ENCODE peak calls at places on chromosome 19, in six cellular contexts. M is mesendoderm, D is mesenchymal stem cell, F is IMR-90, B is H1, J is trophoblast cell. W is an unnamed sample.

GRCh38 chr19:19628499-19629134 is 597 bp upstream of the LPAR2 start:
- DNase-seq in M (peak), J (peak), F (peak), B (peak), D (peak), W (peak)

GRCh38 chr19:28472843-28473242 is 740.1 kb downstream of the UQCRFS1 start:
- DNase-seq in D (no peak), J (peak), B (no peak), M (no peak), F (no peak), W (no peak)

GRCh38 chr19:35557539-35558399 is 5.7 kb downstream of the ATP4A start:
- DNase-seq in D (peak), B (peak), F (peak), J (peak), M (peak), W (peak)

GRCh38 chr19:46998445-46999142 is 21.0 kb upstream of the NPAS1 start:
- DNase-seq in J (no peak), M (no peak), F (no peak), D (no peak), B (no peak), W (no peak)

GRCh38 chr19:31350693-31351211 is 1.5 kb upstream of the TSHZ3 start:
- DNase-seq in F (peak), D (peak), J (peak), M (peak), B (no peak), W (no peak)

GRCh38 chr19:54432144-54432738 is 16.8 kb upstream of the LENG8 start:
- DNase-seq in J (peak), B (no peak), D (no peak), F (no peak), M (no peak), W (no peak)

GRCh38 chr19:7515471-7516226 is at the start of gene ZNF358:
- DNase-seq in M (peak), D (peak), F (peak), B (no peak), J (peak), W (peak)

GRCh38 chr19:4922530-4923378 is 13.5 kb downstream of the UHRF1 start:
- DNase-seq in F (no peak), M (no peak), B (no peak), J (no peak), D (no peak), W (no peak)

GRCh38 chr19:2812414-2813234 is 7.0 kb upstream of the ZNF554 start:
- DNase-seq in M (no peak), F (no peak), D (no peak), B (no peak), J (no peak), W (no peak)

GRCh38 chr19:5480427-5480836 is 25.2 kb downstream of the ZNRF4 start:
- DNase-seq in M (peak), D (peak), J (peak), B (peak), F (no peak), W (no peak)

GRCh38 chr19:3632739-3633558 is 6.4 kb upstream of the CACTIN start:
- DNase-seq in D (no peak), M (no peak), B (no peak), F (no peak), J (no peak), W (no peak)

GRCh38 chr19:18894254-18895037 is 1.5 kb downstream of the CERS1 start:
- DNase-seq in B (no peak), D (no peak), J (no peak), M (peak), F (peak), W (peak)

GRCh38 chr19:18931316-18932162 is 9.5 kb downstream of the HOMER3 start:
- DNase-seq in M (no peak), F (no peak), D (no peak), B (no peak), J (no peak), W (no peak)

GRCh38 chr19:46841458-46842083 is 9.1 kb downstream of the AP2S1 start:
- DNase-seq in M (no peak), F (peak), B (no peak), D (peak), J (peak), W (no peak)

GRCh38 chr19:56162258-56162657 is 13.6 kb upstream of the GALP start:
- DNase-seq in F (peak), D (peak), J (no peak), M (no peak), B (no peak), W (no peak)

GRCh38 chr19:36916991-36917390 is 859 bp downstream of the ZNF568 start:
- DNase-seq in B (no peak), F (peak), D (no peak), J (peak), M (peak), W (peak)

GRCh38 chr19:51503428-51503827 is 1.8 kb upstream of the SIGLEC12 start:
- DNase-seq in F (no peak), D (no peak), J (no peak), B (no peak), M (no peak), W (no peak)

GRCh38 chr19:532578-533484 is 1.3 kb downstream of the CDC34 start:
- DNase-seq in J (peak), D (peak), F (peak), M (peak), B (no peak), W (no peak)
- H3K4ac ChIP-seq in J (peak), D (peak), F (peak), M (no peak), B (peak), W (no peak)

GRCh38 chr19:33458171-33458633 is 63.4 kb downstream of the PEPD start:
- DNase-seq in D (no peak), M (no peak), F (no peak), B (no peak), J (no peak), W (no peak)
- H3K4me3 ChIP-seq in D (no peak), M (no peak), F (no peak), B (no peak), J (peak), W (peak)

GRCh38 chr19:58097349-58097748 is 682 bp downstream of the ZSCAN18 start:
- DNase-seq in D (no peak), M (no peak), F (no peak), B (no peak), J (no peak), W (no peak)
- H3K4ac ChIP-seq in D (peak), M (no peak), F (no peak), B (peak), J (no peak), W (peak)

GRCh38 chr19:39415111-39416046 is 2.9 kb downstream of the PLEKHG2 start:
- DNase-seq in J (no peak), M (peak), D (peak), F (no peak), B (no peak), W (no peak)

GRCh38 chr19:39413903-39414608 is 1.6 kb downstream of the PLEKHG2 start:
- DNase-seq in F (peak), J (no peak), M (peak), D (peak), B (no peak), W (no peak)

GRCh38 chr19:39416626-39417120 is 4.2 kb downstream of the PLEKHG2 start:
- DNase-seq in B (no peak), D (peak), J (no peak), M (no peak), F (no peak), W (no peak)

GRCh38 chr19:39417463-39418181 is 5.2 kb downstream of the PLEKHG2 start:
- DNase-seq in B (no peak), D (no peak), F (no peak), M (no peak), J (no peak), W (no peak)

GRCh38 chr19:39416152-39416551 is 3.7 kb downstream of the PLEKHG2 start:
- DNase-seq in D (no peak), J (no peak), F (no peak), M (no peak), B (no peak), W (no peak)
- H3K4me3 ChIP-seq in D (no peak), J (no peak), F (no peak), M (no peak), B (no peak), W (no peak)

GRCh38 chr19:45615795-45616708 is 14.0 kb upstream of the GPR4 start:
- DNase-seq in D (peak), J (peak), M (peak), B (peak), F (peak), W (peak)
- H3K4ac ChIP-seq in D (no peak), J (no peak), M (peak), B (peak), F (no peak), W (peak)

DNA sequence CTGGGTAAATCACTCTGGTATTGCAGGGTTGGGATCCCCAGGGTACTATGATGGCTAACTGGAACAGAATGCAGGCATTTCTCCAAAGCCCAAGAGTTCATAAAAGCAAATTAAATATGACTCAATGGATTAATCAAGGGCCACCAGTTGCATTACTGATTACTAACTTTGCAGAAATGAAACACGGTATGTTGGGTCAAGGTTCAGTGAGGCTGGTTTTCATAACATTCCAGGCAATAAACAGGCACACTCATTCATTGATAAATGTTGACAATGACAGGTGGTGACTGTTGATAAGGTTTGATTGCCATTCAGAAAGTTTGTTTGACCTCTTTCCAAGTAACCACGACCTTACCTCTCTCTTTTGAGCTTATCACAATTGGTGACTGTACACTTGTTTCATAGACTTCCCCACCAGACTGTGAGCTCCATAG is 506 bp upstream of the AP1M1 start:
- DNase-seq in M (peak), B (no peak), D (peak), F (peak), J (peak), W (no peak)
- H3K4me3 ChIP-seq in M (no peak), B (peak), D (peak), F (peak), J (no peak), W (peak)

W was measured in neuronal stem cell.